ENCODE peak calls at places on chromosomes 7 and 10, in four cellular contexts. One of them, this sample, is unnamed.

GRCh38 chr7:40804477-40805215 is 669.8 kb downstream of the SUGCT start:
- DNase-seq in stomach: no peak
- DNase-seq in AG09319: peak; percentile 83
- DNase-seq in heart right ventricle: no peak
- DNase-seq in this sample: no peak

GRCh38 chr10:132113206-132113605 is 47.5 kb downstream of the JAKMIP3 start:
- DNase-seq in heart right ventricle: no peak
- DNase-seq in AG09319: no peak
- DNase-seq in stomach: peak; percentile 17
- DNase-seq in this sample: no peak

GRCh38 chr7:87853237-87853864 is 22.8 kb downstream of the SLC25A40 start:
- DNase-seq in AG09319: no peak
- DNase-seq in stomach: no peak
- DNase-seq in heart right ventricle: no peak
- DNase-seq in this sample: no peak

GRCh38 chr7:122532406-122533269 is 166.3 kb downstream of the RNF133 start:
- DNase-seq in heart right ventricle: no peak
- DNase-seq in AG09319: no peak
- DNase-seq in stomach: no peak
- DNase-seq in this sample: no peak

GRCh38 chr10:118832242-118832651 is 77.5 kb upstream of the CACUL1 start:
- DNase-seq in heart right ventricle: peak; percentile 57
- DNase-seq in AG09319: no peak
- DNase-seq in stomach: peak; percentile 37
- DNase-seq in this sample: peak; percentile 36

GRCh38 chr7:90708841-90709317 is 112.8 kb downstream of the CDK14 start:
- DNase-seq in AG09319: no peak
- DNase-seq in stomach: peak; percentile 62
- DNase-seq in heart right ventricle: no peak
- DNase-seq in this sample: no peak

GRCh38 chr10:17669185-17669872 is 25.4 kb downstream of the STAM start:
- DNase-seq in stomach: no peak
- DNase-seq in AG09319: no peak
- DNase-seq in heart right ventricle: no peak
- DNase-seq in this sample: no peak

GRCh38 chr10:47269294-47269693 is 30.7 kb upstream of the GDF10 start:
- DNase-seq in heart right ventricle: no peak
- DNase-seq in AG09319: no peak
- DNase-seq in stomach: no peak
- DNase-seq in this sample: no peak

GRCh38 chr10:48448796-48449195 is 142.3 kb downstream of the MAPK8 start:
- DNase-seq in stomach: no peak
- DNase-seq in heart right ventricle: no peak
- DNase-seq in AG09319: no peak
- DNase-seq in this sample: peak; percentile 20

GRCh38 chr10:103854265-103854686 is 1.1 kb downstream of the SH3PXD2A start:
- DNase-seq in stomach: no peak
- DNase-seq in AG09319: no peak
- DNase-seq in heart right ventricle: no peak
- DNase-seq in this sample: no peak

GRCh38 chr7:78203042-78203720 is 404.6 kb downstream of the PHTF2 start:
- DNase-seq in heart right ventricle: no peak
- DNase-seq in stomach: no peak
- DNase-seq in AG09319: no peak
- DNase-seq in this sample: no peak

GRCh38 chr10:8581521-8582225 is 527.2 kb downstream of the GATA3 start:
- DNase-seq in heart right ventricle: no peak
- DNase-seq in stomach: no peak
- DNase-seq in AG09319: no peak
- DNase-seq in this sample: no peak

GRCh38 chr10:2979267-2979660 is 88.1 kb upstream of the PFKP start:
- DNase-seq in AG09319: peak; percentile 34
- DNase-seq in heart right ventricle: no peak
- DNase-seq in stomach: no peak
- DNase-seq in this sample: no peak

GRCh38 chr10:99832439-99832838 is 50.0 kb downstream of the ABCC2 start:
- DNase-seq in AG09319: no peak
- DNase-seq in stomach: no peak
- DNase-seq in heart right ventricle: no peak
- DNase-seq in this sample: no peak

GRCh38 chr7:91286432-91286831 is 22.2 kb downstream of the FZD1 start:
- DNase-seq in stomach: no peak
- DNase-seq in AG09319: no peak
- DNase-seq in heart right ventricle: no peak
- DNase-seq in this sample: no peak

GRCh38 chr7:99740573-99741437 is 5.8 kb upstream of the CYP3A7 start:
- DNase-seq in stomach: no peak
- DNase-seq in heart right ventricle: no peak
- DNase-seq in AG09319: no peak
- DNase-seq in this sample: no peak

GRCh38 chr7:8015095-8015745 is 46.6 kb downstream of the GLCCI1 start:
- DNase-seq in AG09319: no peak
- DNase-seq in stomach: no peak
- DNase-seq in heart right ventricle: no peak
- DNase-seq in this sample: no peak

GRCh38 chr7:20284398-20285143 is 46.1 kb upstream of the ITGB8 start:
- DNase-seq in AG09319: no peak
- DNase-seq in stomach: no peak
- DNase-seq in heart right ventricle: no peak
- DNase-seq in this sample: no peak

GRCh38 chr10:132298038-132298935 is 9.5 kb downstream of the STK32C start:
- DNase-seq in AG09319: no peak
- DNase-seq in heart right ventricle: no peak
- DNase-seq in stomach: no peak
- DNase-seq in this sample: no peak

GRCh38 chr10:36493511-36493880 is 631.9 kb upstream of the ANKRD30A start:
- DNase-seq in stomach: no peak
- DNase-seq in AG09319: no peak
- DNase-seq in heart right ventricle: no peak
- DNase-seq in this sample: no peak

GRCh38 chr7:2864999-2865670 is 21.0 kb upstream of the GNA12 start:
- DNase-seq in stomach: peak; percentile 76
- DNase-seq in AG09319: peak; percentile 27
- DNase-seq in heart right ventricle: peak; percentile 52
- DNase-seq in this sample: peak; percentile 52

GRCh38 chr10:69409968-69410367 is 6.8 kb downstream of the TACR2 start:
- DNase-seq in stomach: no peak
- DNase-seq in AG09319: no peak
- DNase-seq in heart right ventricle: no peak
- DNase-seq in this sample: no peak

GRCh38 chr7:214410-215212 is 22.2 kb downstream of the FAM20C start:
- DNase-seq in stomach: peak; percentile 73
- DNase-seq in heart right ventricle: peak; percentile 12
- DNase-seq in AG09319: no peak
- DNase-seq in this sample: no peak

GRCh38 chr7:91248996-91249395 is 15.2 kb upstream of the FZD1 start:
- DNase-seq in heart right ventricle: no peak
- DNase-seq in stomach: no peak
- DNase-seq in AG09319: no peak
- DNase-seq in this sample: no peak

GRCh38 chr7:33107136-33108066 is 1.8 kb downstream of the RP9 start:
- DNase-seq in stomach: peak; percentile 31
- DNase-seq in AG09319: peak; percentile 11
- DNase-seq in heart right ventricle: no peak
- DNase-seq in this sample: no peak

GRCh38 chr7:3955751-3956696 is 655.0 kb downstream of the SDK1 start:
- DNase-seq in AG09319: no peak
- DNase-seq in heart right ventricle: no peak
- DNase-seq in stomach: no peak
- DNase-seq in this sample: no peak

DNA sequence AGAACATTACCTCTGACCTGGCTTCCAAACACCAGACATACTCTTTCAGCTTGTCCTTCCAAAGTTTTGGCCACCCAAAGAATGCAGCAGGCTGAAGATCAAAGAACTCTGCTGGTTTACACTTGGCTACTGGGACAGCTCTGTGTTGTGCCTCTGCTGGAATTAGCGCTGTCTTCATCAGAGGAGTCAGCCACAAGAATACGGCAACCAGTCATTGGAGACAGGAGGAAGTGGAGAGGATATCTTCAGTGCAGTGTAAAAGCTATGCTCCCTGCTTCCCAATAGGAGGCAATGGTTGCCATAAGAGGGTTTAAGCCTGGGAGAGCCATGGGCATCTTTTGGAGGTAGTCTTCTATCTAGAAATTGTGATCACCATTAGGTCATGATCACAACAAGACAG is 126.7 kb upstream of the WNT16 start:
- DNase-seq in AG09319: no peak
- DNase-seq in stomach: no peak
- DNase-seq in heart right ventricle: no peak
- DNase-seq in this sample: no peak
- TF ChIP-seq CTCF in AG09319: no peak
- TF ChIP-seq CTCF in stomach: no peak
- TF ChIP-seq CTCF in heart right ventricle: no peak
- TF ChIP-seq CTCF in this sample: no peak

DNA sequence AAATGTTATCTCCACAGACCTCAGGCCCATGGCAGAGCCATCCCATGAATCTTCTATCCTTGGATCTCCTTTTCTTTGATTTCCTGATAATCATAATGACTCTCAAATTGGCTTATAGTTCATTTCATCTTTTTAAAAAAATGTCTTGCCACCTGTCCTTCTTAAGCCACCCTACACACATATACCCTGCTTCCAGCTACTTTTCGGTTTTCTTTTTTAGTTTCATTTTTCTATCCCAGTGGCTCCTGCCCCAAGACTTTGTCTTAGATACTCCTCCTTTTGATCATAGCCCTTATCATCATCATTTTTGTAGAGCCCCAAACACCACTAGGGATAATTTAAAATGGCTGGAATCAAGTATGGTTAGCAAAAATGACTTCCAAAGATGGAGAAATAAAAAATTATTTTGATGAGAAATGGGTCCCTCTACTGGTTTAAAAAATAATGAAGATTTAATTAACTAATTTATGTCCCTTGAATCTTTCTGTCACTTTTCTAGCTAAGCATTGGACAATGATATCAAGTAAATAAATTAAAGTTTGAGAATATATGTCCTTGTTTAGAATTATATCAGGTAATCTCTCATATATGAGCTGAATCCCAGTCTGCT is 277.3 kb upstream of the SEMA3D start:
- DNase-seq in AG09319: no peak
- DNase-seq in heart right ventricle: no peak
- DNase-seq in stomach: no peak
- DNase-seq in this sample: no peak
- TF ChIP-seq CTCF in AG09319: no peak
- TF ChIP-seq CTCF in heart right ventricle: peak; percentile 13
- TF ChIP-seq CTCF in stomach: peak; percentile 16
- TF ChIP-seq CTCF in this sample: no peak

DNA sequence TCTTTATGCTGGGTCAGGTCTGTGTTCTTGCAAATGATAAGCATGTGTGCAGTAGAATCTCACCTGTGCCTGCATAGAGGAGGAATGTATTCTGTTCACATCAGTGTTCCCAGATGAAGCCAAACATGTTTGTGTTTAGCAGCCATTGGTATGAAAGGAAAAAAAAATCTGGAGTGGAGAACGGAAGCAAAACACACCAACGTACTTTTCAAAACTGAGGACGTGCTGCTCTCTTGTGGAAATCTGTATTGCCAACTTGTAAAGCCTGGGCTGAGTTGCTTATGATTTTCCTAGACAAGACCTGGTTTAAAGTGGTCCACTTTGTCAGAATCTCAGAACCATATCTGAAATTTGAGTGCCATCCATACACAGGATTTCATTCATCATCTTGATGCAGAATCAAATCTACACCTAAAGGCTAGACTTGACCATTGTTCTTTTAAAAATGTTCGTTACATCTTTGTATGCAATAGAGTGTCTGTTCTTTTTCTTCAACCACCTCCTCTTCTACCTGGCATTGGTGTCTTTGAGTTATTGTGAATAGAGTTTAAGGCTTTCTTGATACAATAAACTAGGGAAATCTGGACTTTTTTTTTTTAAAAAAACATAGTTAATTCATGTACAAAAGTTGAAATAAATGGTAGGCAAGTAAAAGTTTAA is 367.7 kb downstream of the PHF14 start:
- DNase-seq in AG09319: no peak
- DNase-seq in stomach: no peak
- DNase-seq in heart right ventricle: no peak
- DNase-seq in this sample: no peak
- TF ChIP-seq CTCF in AG09319: peak; percentile 44
- TF ChIP-seq CTCF in stomach: no peak
- TF ChIP-seq CTCF in heart right ventricle: no peak
- TF ChIP-seq CTCF in this sample: no peak

GRCh38 chr10:78770167-78771090 is 298.3 kb upstream of the ZMIZ1 start:
- DNase-seq in heart right ventricle: no peak
- DNase-seq in stomach: no peak
- DNase-seq in AG09319: no peak
- DNase-seq in this sample: no peak

GRCh38 chr10:78771215-78771614 is 297.6 kb upstream of the ZMIZ1 start:
- DNase-seq in AG09319: no peak
- DNase-seq in stomach: no peak
- DNase-seq in heart right ventricle: no peak
- DNase-seq in this sample: no peak

GRCh38 chr10:78772986-78773530 is 295.7 kb upstream of the ZMIZ1 start:
- DNase-seq in heart right ventricle: no peak
- DNase-seq in stomach: no peak
- DNase-seq in AG09319: no peak
- DNase-seq in this sample: no peak

GRCh38 chr10:78772486-78772885 is 296.3 kb upstream of the ZMIZ1 start:
- DNase-seq in heart right ventricle: no peak
- DNase-seq in stomach: no peak
- DNase-seq in AG09319: no peak
- DNase-seq in this sample: no peak

DNA sequence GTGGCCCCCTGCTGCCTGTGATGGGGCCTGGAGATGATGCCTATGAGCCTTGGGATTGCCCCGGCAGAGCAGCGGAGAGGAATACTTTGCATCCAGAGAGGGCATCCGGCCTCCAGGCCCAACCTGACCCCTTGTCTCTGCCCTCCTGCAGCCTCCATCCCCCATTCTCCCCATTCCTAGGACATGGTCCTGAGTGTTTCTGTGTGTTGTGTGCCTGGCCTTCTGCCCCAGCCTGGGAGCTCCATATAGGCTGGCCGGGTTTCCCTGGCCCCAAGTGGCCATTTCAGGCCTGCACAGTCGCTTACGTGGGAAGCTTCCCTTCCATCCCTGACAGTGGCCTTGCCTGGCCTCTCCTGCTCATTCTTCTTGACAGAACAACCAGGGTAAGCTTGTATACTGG is 296.7 kb upstream of the ZMIZ1 start:
- DNase-seq in AG09319: no peak
- DNase-seq in heart right ventricle: no peak
- DNase-seq in stomach: no peak
- DNase-seq in this sample: no peak
- TF ChIP-seq CTCF in AG09319: no peak
- TF ChIP-seq CTCF in heart right ventricle: no peak
- TF ChIP-seq CTCF in stomach: no peak
- TF ChIP-seq CTCF in this sample: no peak

GRCh38 chr7:76074972-76075370 is 27.1 kb downstream of the MDH2 start:
- DNase-seq in heart right ventricle: no peak
- DNase-seq in AG09319: no peak
- DNase-seq in stomach: no peak
- DNase-seq in this sample: no peak
- TF ChIP-seq CTCF in heart right ventricle: no peak
- TF ChIP-seq CTCF in AG09319: no peak
- TF ChIP-seq CTCF in stomach: no peak
- TF ChIP-seq CTCF in this sample: no peak

This sample was measured in lung.